ENCODE peak calls at places on chromosomes 11 and 22, in nine cellular contexts. A is GM12865, F is HFF-Myc, G is BE2C, J is cardiac muscle cell, T is fibroblast of lung, W is AG09319, U is body of pancreas, P is hepatocyte. N is an unnamed sample.

GRCh38 chr11:117950999-117951961 is 22.1 kb upstream of the TMPRSS13 start:
- DNase-seq in A (peak), F (no peak), G (no peak), J (no peak), T (no peak), W (no peak), U (no peak), P (no peak), N (peak)

GRCh38 chr22:47043835-47044721 is 281.6 kb downstream of the TBC1D22A start:
- DNase-seq in A (no peak), F (no peak), G (no peak), J (peak), T (peak), W (no peak), U (peak), P (peak), N (no peak)

GRCh38 chr11:130827697-130828377 is 88.4 kb downstream of the SNX19 start:
- DNase-seq in A (peak), F (peak), G (peak), J (peak), T (peak), W (no peak), U (peak), P (peak), N (peak)

GRCh38 chr22:22410677-22411076 is 97.9 kb downstream of the ZNF280B start:
- DNase-seq in A (no peak), F (no peak), G (no peak), J (no peak), T (no peak), W (no peak), U (no peak), P (no peak), N (no peak)

GRCh38 chr11:44537679-44538078 is 27.8 kb upstream of the CD82 start:
- DNase-seq in A (no peak), F (no peak), G (no peak), J (no peak), T (no peak), W (no peak), U (no peak), P (no peak), N (no peak)

GRCh38 chr11:102843474-102843873 is at the start of gene MMP3:
- DNase-seq in A (no peak), F (peak), G (no peak), J (no peak), T (no peak), W (no peak), U (no peak), P (no peak), N (no peak)

GRCh38 chr11:118042126-118042525 is 34.8 kb upstream of the TMPRSS4 start:
- DNase-seq in A (no peak), F (no peak), G (no peak), J (no peak), T (no peak), W (no peak), U (no peak), P (no peak), N (no peak)

GRCh38 chr22:32827061-32827602 is 25.6 kb downstream of the TIMP3 start:
- DNase-seq in A (no peak), F (no peak), G (no peak), J (no peak), T (no peak), W (no peak), U (no peak), P (no peak), N (no peak)

GRCh38 chr11:20221546-20221945 is 61.3 kb upstream of the DBX1 start:
- DNase-seq in A (no peak), F (no peak), G (no peak), J (no peak), T (no peak), W (no peak), U (no peak), P (no peak), N (no peak)

GRCh38 chr11:4060182-4060923 is 34.2 kb upstream of the RRM1 start:
- DNase-seq in A (no peak), F (no peak), G (no peak), J (no peak), T (no peak), W (no peak), U (no peak), P (peak), N (no peak)

GRCh38 chr22:37427128-37427710 is at the start of gene ELFN2:
- DNase-seq in A (no peak), F (no peak), G (no peak), J (peak), T (peak), W (no peak), U (peak), P (peak), N (peak)

GRCh38 chr11:64742087-64742939 is 1.6 kb downstream of the RASGRP2 start:
- DNase-seq in A (peak), F (no peak), G (no peak), J (no peak), T (no peak), W (no peak), U (no peak), P (peak), N (peak)

GRCh38 chr11:129374081-129374992 is 1.3 kb upstream of the BARX2 start:
- DNase-seq in A (no peak), F (no peak), G (no peak), J (no peak), T (peak), W (no peak), U (no peak), P (no peak), N (peak)
- TF ChIP-seq CTCF in A (no peak), F (no peak), G (no peak), J (no peak), T (no peak), W (no peak), U (peak), P (no peak), N (no peak)

DNA sequence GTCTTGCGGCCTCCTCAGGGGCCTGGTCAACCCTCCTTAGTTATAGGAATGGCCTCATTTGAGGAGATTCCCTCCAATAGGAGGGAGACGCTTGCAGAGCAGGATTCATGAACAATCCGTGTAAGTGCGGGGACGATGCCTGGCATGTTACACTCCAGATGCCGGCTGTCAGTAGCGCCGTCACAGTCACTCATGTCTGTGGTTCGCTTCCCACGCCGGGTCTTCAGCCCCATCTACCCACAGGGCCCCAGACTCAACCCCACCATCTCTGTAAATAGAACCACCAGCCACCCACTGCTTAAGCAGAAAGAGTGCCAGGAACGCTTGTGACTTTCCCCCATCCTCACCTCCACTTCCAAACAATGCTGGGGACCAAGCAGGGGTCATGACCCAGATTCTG is 38.7 kb upstream of the TOLLIP start:
- DNase-seq in A (no peak), F (no peak), G (no peak), J (no peak), T (no peak), W (no peak), U (no peak), P (no peak), N (no peak)
- TF ChIP-seq CTCF in A (no peak), F (no peak), G (no peak), J (no peak), T (no peak), W (no peak), U (no peak), P (no peak), N (no peak)

GRCh38 chr11:18012906-18013781 is at the start of gene SERGEF:
- DNase-seq in A (peak), F (peak), G (peak), J (peak), T (peak), W (peak), U (peak), P (peak), N (peak)
- TF ChIP-seq CTCF in A (no peak), F (no peak), G (no peak), J (no peak), T (peak), W (no peak), U (no peak), P (no peak), N (no peak)

DNA sequence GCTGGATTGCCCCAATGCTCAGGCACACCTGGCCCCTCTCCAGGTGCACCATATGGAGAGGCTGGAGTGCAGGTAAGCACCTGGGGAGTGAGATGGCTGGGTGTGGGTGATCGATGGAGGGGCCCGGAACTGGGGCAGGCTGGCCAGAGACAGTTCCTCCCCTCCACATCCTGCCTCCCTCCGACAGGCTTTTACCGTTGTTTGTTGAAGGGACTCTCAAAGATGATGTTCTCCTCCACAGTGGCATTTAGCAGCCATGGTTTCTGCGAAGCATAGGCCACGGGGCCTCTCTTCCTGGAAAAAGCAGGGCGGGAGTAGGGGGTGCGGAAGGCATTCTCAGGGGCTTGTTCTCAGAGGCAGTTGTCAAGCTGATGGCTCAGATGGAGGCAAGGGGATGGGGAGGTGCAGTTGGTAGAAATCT is 25.9 kb upstream of the KCNJ11 start:
- DNase-seq in A (no peak), F (no peak), G (no peak), J (no peak), T (no peak), W (no peak), U (peak), P (no peak), N (no peak)
- TF ChIP-seq CTCF in A (no peak), F (no peak), G (no peak), J (no peak), T (no peak), W (no peak), U (no peak), P (no peak), N (no peak)

GRCh38 chr11:124738713-124739478 is 846 bp upstream of the NRGN start:
- DNase-seq in A (no peak), F (no peak), G (no peak), J (no peak), T (no peak), W (no peak), U (no peak), P (no peak), N (no peak)

GRCh38 chr11:124743050-124743449 is 3.3 kb downstream of the NRGN start:
- DNase-seq in A (no peak), F (no peak), G (no peak), J (no peak), T (no peak), W (no peak), U (no peak), P (no peak), N (no peak)

GRCh38 chr11:124739479-124740276 is at the start of gene NRGN:
- DNase-seq in A (peak), F (peak), G (peak), J (peak), T (peak), W (peak), U (peak), P (peak), N (peak)

GRCh38 chr11:124737638-124738293 is 2.0 kb upstream of the NRGN start:
- DNase-seq in A (no peak), F (no peak), G (no peak), J (no peak), T (no peak), W (no peak), U (no peak), P (no peak), N (no peak)

GRCh38 chr11:124740277-124740882 is 638 bp downstream of the NRGN start:
- DNase-seq in A (peak), F (no peak), G (peak), J (no peak), T (no peak), W (no peak), U (peak), P (no peak), N (no peak)
- TF ChIP-seq CTCF in A (peak), F (peak), G (peak), J (peak), T (peak), W (peak), U (peak), P (peak), N (peak)

GRCh38 chr11:67439321-67440228 is 2.1 kb upstream of the PTPRCAP start:
- DNase-seq in A (peak), F (no peak), G (peak), J (peak), T (peak), W (no peak), U (peak), P (no peak), N (no peak)
- TF ChIP-seq CTCF in A (peak), F (peak), G (peak), J (no peak), T (no peak), W (peak), U (no peak), P (peak), N (no peak)

N was measured in nephron progenitor cell.